ENCODE peak calls at places on chromosomes 4 and X, in four cellular contexts. O is lower leg skin, E is choroid plexus epithelial cell, Q is erythroblast. V is an unnamed sample.

GRCh38 chr4:73538162-73538561 is 56.6 kb downstream of the AFM start:
- DNase-seq in O (no peak), E (no peak), Q (no peak), V (no peak)

GRCh38 chr4:1488831-1489638 is 82.8 kb upstream of the NKX1-1 start:
- DNase-seq in O (no peak), E (no peak), Q (no peak), V (no peak)

GRCh38 chr4:95092762-95093161 is 335.0 kb downstream of the BMPR1B start:
- DNase-seq in O (no peak), E (no peak), Q (no peak), V (peak)

GRCh38 chr4:94577136-94577535 is 125.4 kb downstream of the PDLIM5 start:
- DNase-seq in O (no peak), E (peak), Q (no peak), V (no peak)

GRCh38 chrX:112477653-112478052 is 202.1 kb downstream of the LHFPL1 start:
- DNase-seq in O (no peak), E (no peak), Q (no peak), V (no peak)

GRCh38 chr4:102815981-102816380 is 11.4 kb downstream of the UBE2D3 start:
- DNase-seq in O (no peak), E (peak), Q (no peak), V (no peak)

GRCh38 chr4:128310266-128310697 is 22.7 kb upstream of the PGRMC2 start:
- DNase-seq in O (no peak), E (peak), Q (peak), V (no peak)

GRCh38 chr4:20368926-20369325 is 117.2 kb downstream of the SLIT2 start:
- DNase-seq in O (no peak), E (peak), Q (no peak), V (no peak)

GRCh38 chrX:46627044-46627443 is 53.5 kb downstream of the CHST7 start:
- DNase-seq in O (no peak), E (peak), Q (no peak), V (no peak)

GRCh38 chrX:13009844-13010243 is 34.6 kb downstream of the FAM9C start:
- DNase-seq in O (no peak), E (no peak), Q (no peak), V (no peak)

GRCh38 chr4:99321241-99322191 is at the start of gene ADH1B:
- DNase-seq in O (no peak), E (peak), Q (no peak), V (no peak)

GRCh38 chr4:95417531-95417930 is 131.2 kb downstream of the UNC5C start:
- DNase-seq in O (no peak), E (no peak), Q (no peak), V (no peak)

GRCh38 chrX:81259008-81259713 is 57.3 kb downstream of the SH3BGRL start:
- DNase-seq in O (no peak), E (peak), Q (no peak), V (peak)